ENCODE peak calls at places on chromosomes 5 and 9, in ten cellular contexts. P is lower leg skin; T is CD8-positive, alpha-beta T cell; S is fibroblast of lung; Q is fibroblast of pulmonary artery; O is stomach; V is lower lobe of right lung; L is HFFc6; R is GM12865; E is nephron progenitor cell. U is an unnamed sample.

GRCh38 chr9:119802621-119803020 is 433.4 kb upstream of the BRINP1 start:
- DNase-seq in L (no peak), E (peak), P (peak), T (no peak), Q (no peak), V (peak), S (no peak), R (no peak), O (no peak), U (no peak)

GRCh38 chr5:59133801-59134261 is 551.0 kb downstream of the RAB3C start:
- DNase-seq in Q (peak), T (no peak), V (no peak), L (peak), R (no peak), P (no peak), O (no peak), E (no peak), S (peak), U (peak)

GRCh38 chr9:88672874-88673695 is 138.1 kb downstream of the NXNL2 start:
- DNase-seq in L (no peak), E (peak), R (no peak), Q (no peak), T (no peak), O (no peak), P (no peak), V (no peak), S (no peak), U (no peak)

GRCh38 chr9:88056876-88057275 is 81.4 kb downstream of the SPATA31C2 start:
- DNase-seq in Q (no peak), T (no peak), R (no peak), V (no peak), S (no peak), P (no peak), L (peak), E (no peak), O (no peak), U (peak)

GRCh38 chr9:74355107-74355506 is 142.0 kb upstream of the RORB start:
- DNase-seq in O (no peak), T (no peak), Q (no peak), E (no peak), V (no peak), L (no peak), S (no peak), R (no peak), P (no peak), U (no peak)

GRCh38 chr9:113011911-113012381 is at the start of gene ZNF883:
- DNase-seq in T (peak), S (peak), P (no peak), R (no peak), O (peak), L (peak), Q (peak), E (peak), V (peak), U (peak)

GRCh38 chr5:137300411-137301240 is 198.5 kb downstream of the SPOCK1 start:
- DNase-seq in R (no peak), E (no peak), O (no peak), P (no peak), Q (peak), V (no peak), T (no peak), S (peak), L (peak), U (peak)

GRCh38 chr5:14168139-14168792 is 25.1 kb downstream of the TRIO start:
- DNase-seq in S (no peak), P (no peak), E (no peak), R (peak), T (no peak), Q (no peak), L (no peak), V (no peak), O (no peak), U (peak)

GRCh38 chr5:149419532-149420485 is 40.7 kb upstream of the IL17B start:
- DNase-seq in L (no peak), V (no peak), E (no peak), R (no peak), Q (no peak), O (no peak), T (no peak), S (peak), P (no peak), U (peak)

GRCh38 chr9:1759901-1760300 is 255.2 kb upstream of the SMARCA2 start:
- DNase-seq in S (no peak), E (no peak), T (no peak), L (no peak), O (no peak), Q (no peak), R (peak), V (no peak), P (no peak), U (no peak)

GRCh38 chr9:80467632-80468031 is 895.9 kb downstream of the TLE4 start:
- DNase-seq in V (no peak), R (no peak), E (no peak), O (no peak), T (no peak), P (no peak), L (no peak), Q (peak), S (no peak), U (no peak)

GRCh38 chr5:169576181-169576598 is 7.4 kb upstream of the SPDL1 start:
- DNase-seq in R (no peak), E (no peak), L (peak), P (peak), Q (peak), V (no peak), S (peak), T (no peak), O (no peak), U (peak)

GRCh38 chr9:38641985-38642864 is 21.8 kb upstream of the ANKRD18A start:
- DNase-seq in L (peak), O (peak), T (no peak), P (no peak), S (peak), R (peak), V (no peak), E (peak), Q (peak), U (peak)

GRCh38 chr5:141654298-141654697 is 3.1 kb upstream of the FCHSD1 start:
- DNase-seq in L (peak), R (no peak), Q (peak), E (no peak), T (no peak), O (no peak), P (no peak), V (no peak), S (peak), U (peak)

GRCh38 chr5:79077680-79078365 is 8.3 kb downstream of the BHMT2 start:
- DNase-seq in Q (no peak), P (no peak), R (no peak), O (no peak), E (no peak), T (no peak), S (no peak), L (no peak), V (no peak), U (peak)

GRCh38 chr9:132401791-132402190 is 4.8 kb downstream of the TTF1 start:
- DNase-seq in T (no peak), R (no peak), L (no peak), E (no peak), P (no peak), V (no peak), O (no peak), Q (no peak), S (no peak), U (no peak)

GRCh38 chr5:142324377-142324870 is 397 bp downstream of the SPRY4 start:
- DNase-seq in O (no peak), P (no peak), V (peak), S (no peak), E (peak), R (no peak), Q (no peak), L (no peak), T (no peak), U (no peak)

GRCh38 chr5:115939059-115939458 is 23.2 kb upstream of the LVRN start:
- DNase-seq in R (no peak), E (no peak), P (no peak), V (no peak), L (no peak), S (no peak), T (no peak), O (no peak), Q (no peak), U (no peak)

GRCh38 chr9:93126825-93127368 is 7.2 kb downstream of the NINJ1 start:
- DNase-seq in R (no peak), S (no peak), P (no peak), E (peak), Q (no peak), O (no peak), T (no peak), L (no peak), V (peak), U (peak)

GRCh38 chr9:129586647-129587046 is 34.3 kb downstream of the C9orf50 start:
- DNase-seq in S (peak), T (no peak), O (no peak), P (no peak), R (no peak), Q (no peak), E (no peak), L (no peak), V (no peak), U (peak)

GRCh38 chr5:79729686-79730085 is 40.0 kb downstream of the CMYA5 start:
- DNase-seq in R (no peak), E (no peak), T (no peak), P (no peak), Q (no peak), L (no peak), S (no peak), V (no peak), O (no peak), U (no peak)

GRCh38 chr5:149486726-149487635 is 64.3 kb downstream of the CSNK1A1 start:
- DNase-seq in Q (peak), E (no peak), R (no peak), T (no peak), V (no peak), S (peak), O (no peak), L (peak), P (peak), U (peak)

GRCh38 chr9:76810377-76810957 is 46.2 kb downstream of the PCA3 start:
- DNase-seq in S (peak), R (peak), E (peak), V (no peak), T (no peak), P (peak), Q (peak), L (peak), O (no peak), U (peak)

GRCh38 chr9:13181652-13182051 is 97.8 kb downstream of the MPDZ start:
- DNase-seq in S (peak), L (peak), T (no peak), Q (peak), E (no peak), P (no peak), O (no peak), R (no peak), V (no peak), U (peak)

GRCh38 chr5:72831685-72832084 is 15.2 kb downstream of the TNPO1 start:
- DNase-seq in O (no peak), S (no peak), T (no peak), P (no peak), V (no peak), Q (no peak), R (no peak), L (no peak), E (no peak), U (no peak)

GRCh38 chr9:98774746-98775145 is 21.6 kb downstream of the ANKS6 start:
- DNase-seq in S (no peak), R (no peak), P (no peak), L (no peak), T (no peak), E (peak), O (no peak), Q (no peak), V (no peak), U (peak)

GRCh38 chr9:6956796-6957355 is 199.1 kb downstream of the KDM4C start:
- DNase-seq in E (no peak), R (no peak), O (no peak), T (no peak), S (no peak), Q (no peak), P (no peak), V (no peak), L (no peak), U (no peak)

GRCh38 chr5:125038477-125038876 is 292.0 kb upstream of the ZNF608 start:
- DNase-seq in V (no peak), S (no peak), P (no peak), L (no peak), R (no peak), E (no peak), O (no peak), T (no peak), Q (no peak), U (no peak)

GRCh38 chr5:100828756-100829342 is 74.2 kb downstream of the ST8SIA4 start:
- DNase-seq in S (no peak), L (no peak), P (no peak), E (no peak), R (no peak), T (no peak), V (no peak), Q (no peak), O (no peak), U (no peak)

GRCh38 chr9:87556039-87556438 is 58.4 kb downstream of the DAPK1 start:
- DNase-seq in Q (no peak), V (no peak), E (no peak), P (no peak), R (no peak), L (no peak), S (no peak), O (no peak), T (no peak), U (no peak)

GRCh38 chr9:88658311-88658822 is 123.4 kb downstream of the NXNL2 start:
- DNase-seq in S (peak), P (peak), V (no peak), E (no peak), Q (peak), O (no peak), L (no peak), T (no peak), R (no peak), U (peak)

GRCh38 chr9:128142596-128142995 is 6.7 kb upstream of the LCN2 start:
- DNase-seq in T (no peak), L (no peak), P (no peak), Q (no peak), R (no peak), O (no peak), V (peak), S (no peak), E (no peak), U (no peak)

GRCh38 chr5:41754857-41755256 is 115.4 kb downstream of the OXCT1 start:
- DNase-seq in Q (no peak), P (no peak), T (no peak), L (no peak), E (no peak), R (no peak), S (peak), O (no peak), V (no peak), U (peak)
- TF ChIP-seq CTCF in Q (no peak), P (no peak), T (no peak), L (peak), E (no peak), R (no peak), S (no peak), O (no peak), V (peak), U (peak)

GRCh38 chr5:84573017-84573712 is 188.5 kb upstream of the EDIL3 start:
- DNase-seq in V (no peak), E (no peak), R (no peak), T (no peak), Q (no peak), O (no peak), L (no peak), P (no peak), S (no peak), U (no peak)
- TF ChIP-seq CTCF in V (no peak), E (no peak), R (no peak), T (no peak), Q (no peak), O (no peak), L (no peak), P (no peak), S (no peak), U (no peak)

GRCh38 chr5:133234911-133235310 is 183.1 kb downstream of the HSPA4 start:
- DNase-seq in P (no peak), S (no peak), R (no peak), O (no peak), L (no peak), T (no peak), V (no peak), E (no peak), Q (no peak), U (no peak)
- TF ChIP-seq CTCF in P (no peak), S (no peak), R (no peak), O (no peak), L (no peak), T (no peak), V (no peak), E (no peak), Q (no peak), U (no peak)

GRCh38 chr5:135026645-135027317 is 7.2 kb downstream of the PITX1 start:
- DNase-seq in S (no peak), O (no peak), Q (no peak), T (no peak), P (no peak), L (no peak), V (peak), E (no peak), R (no peak), U (peak)

GRCh38 chr5:135027699-135028615 is 6.1 kb downstream of the PITX1 start:
- DNase-seq in S (no peak), R (no peak), T (no peak), Q (no peak), O (no peak), L (no peak), E (no peak), V (peak), P (no peak), U (peak)

GRCh38 chr5:135027318-135027698 is 6.7 kb downstream of the PITX1 start:
- DNase-seq in L (no peak), E (no peak), O (no peak), V (peak), P (no peak), T (no peak), Q (no peak), R (no peak), S (no peak), U (peak)

GRCh38 chr5:135025730-135026644 is 8.0 kb downstream of the PITX1 start:
- DNase-seq in E (no peak), V (peak), P (no peak), S (no peak), L (no peak), T (no peak), R (no peak), Q (no peak), O (no peak), U (peak)

DNA sequence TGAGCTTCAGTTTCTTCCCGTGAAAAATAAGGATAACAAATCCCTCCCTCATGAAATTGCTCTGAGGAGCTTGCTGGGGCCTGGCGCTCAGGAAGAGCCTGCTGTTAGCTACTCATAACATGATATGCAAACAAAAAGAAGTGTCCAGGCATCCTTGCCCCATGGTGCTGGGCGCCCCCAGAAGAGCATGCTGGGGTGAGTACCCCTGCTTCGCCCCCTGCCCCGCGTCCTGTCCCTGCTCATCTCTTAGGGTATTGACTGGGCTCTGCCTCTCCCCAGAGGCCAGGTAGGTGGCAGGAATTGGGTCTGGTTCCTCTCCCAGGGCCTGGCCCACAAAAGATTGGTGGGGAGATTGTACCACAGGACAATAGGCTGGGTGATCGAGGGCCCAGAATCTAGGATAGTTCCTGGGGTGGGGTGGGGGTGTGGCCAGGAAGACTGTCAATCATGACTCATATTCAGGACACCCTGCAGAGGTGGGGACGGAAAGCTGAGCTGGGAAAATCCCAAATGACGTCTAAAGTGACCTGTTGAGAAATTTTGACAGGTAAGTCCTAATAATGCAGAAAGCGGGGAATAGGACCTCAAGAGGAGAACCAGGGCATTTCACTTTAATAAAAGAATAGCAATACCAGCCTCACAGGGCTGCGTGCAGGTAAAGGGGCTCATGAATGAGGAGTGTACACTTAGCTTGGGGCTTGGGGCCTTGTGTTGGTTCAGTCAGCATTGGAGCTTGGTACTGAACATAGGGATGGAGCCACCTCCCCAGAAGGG is 8.9 kb downstream of the PITX1 start:
- DNase-seq in E (no peak), O (no peak), Q (no peak), L (no peak), R (no peak), T (no peak), P (no peak), S (no peak), V (peak), U (no peak)
- TF ChIP-seq CTCF in E (no peak), O (no peak), Q (no peak), L (no peak), R (no peak), T (no peak), P (no peak), S (no peak), V (no peak), U (no peak)

DNA sequence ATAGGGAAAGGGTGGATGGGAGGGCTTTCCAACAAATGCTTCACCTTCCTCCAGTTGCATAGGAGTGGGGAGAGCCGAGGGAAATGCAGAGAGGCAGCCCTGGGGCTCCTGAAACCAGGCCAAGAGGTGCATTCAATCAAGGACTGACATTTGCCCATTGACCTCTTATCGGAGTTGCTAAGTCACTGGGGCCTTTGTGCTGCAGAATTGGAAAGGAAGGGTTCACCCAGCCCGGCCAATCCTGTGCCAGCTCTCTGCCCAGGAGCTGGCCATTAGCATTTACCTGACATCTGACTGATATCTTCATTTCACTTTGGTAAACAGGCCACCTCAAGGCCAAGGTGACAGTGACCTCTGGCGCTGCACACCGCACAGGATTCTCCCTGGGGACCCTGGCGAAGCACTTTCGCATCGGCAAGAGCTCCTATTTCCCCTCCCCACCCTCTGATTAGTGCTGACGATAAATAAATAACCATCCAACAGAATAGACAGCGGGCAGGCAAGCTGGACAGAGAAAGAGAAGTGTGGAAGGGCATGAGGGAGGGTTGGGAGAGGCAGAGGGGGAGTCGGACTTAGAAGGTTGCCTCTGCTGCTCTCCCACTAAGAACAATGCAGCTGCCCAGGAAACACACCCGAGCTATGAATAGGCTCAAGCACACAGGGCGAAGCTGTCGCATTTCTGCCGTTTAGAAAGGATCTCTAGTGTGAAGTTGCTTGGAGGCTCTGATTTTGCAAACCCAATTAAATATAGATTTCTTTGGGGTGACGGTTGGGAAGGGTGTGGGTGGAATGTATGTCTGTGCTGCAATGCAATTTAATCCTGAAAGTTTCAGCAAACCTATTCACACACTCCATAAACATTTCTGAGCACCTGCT is 57.1 kb upstream of the BOD1 start:
- DNase-seq in S (no peak), P (no peak), L (no peak), R (no peak), V (no peak), O (peak), T (no peak), Q (no peak), E (no peak), U (no peak)
- TF ChIP-seq CTCF in S (no peak), P (no peak), L (no peak), R (no peak), V (no peak), O (no peak), T (no peak), Q (no peak), E (no peak), U (no peak)

GRCh38 chr5:112604741-112605390 is 132.8 kb upstream of the APC start:
- DNase-seq in R (peak), T (no peak), S (no peak), Q (peak), O (no peak), L (no peak), P (no peak), E (no peak), V (no peak), U (peak)
- TF ChIP-seq CTCF in R (peak), T (no peak), S (peak), Q (peak), O (no peak), L (peak), P (no peak), E (no peak), V (peak), U (peak)

GRCh38 chr9:109455861-109456260 is 42.2 kb downstream of the PTPN3 start:
- DNase-seq in Q (no peak), S (no peak), P (no peak), E (no peak), R (no peak), L (no peak), T (no peak), O (no peak), V (no peak), U (no peak)
- TF ChIP-seq CTCF in Q (no peak), S (no peak), P (no peak), E (no peak), R (no peak), L (no peak), T (no peak), O (no peak), V (no peak), U (no peak)

GRCh38 chr9:136172412-136173079 is 32.4 kb downstream of the LHX3 start:
- DNase-seq in L (no peak), S (no peak), R (no peak), P (no peak), O (no peak), Q (no peak), V (no peak), T (no peak), E (no peak), U (no peak)
- TF ChIP-seq CTCF in L (no peak), S (no peak), R (no peak), P (no peak), O (no peak), Q (no peak), V (no peak), T (no peak), E (no peak), U (no peak)

U was measured in fibroblast of villous mesenchyme.